ENCODE peak calls at places on chromosomes 3 and 15, in eight cellular contexts. R is NCI-H2081, N is skeletal muscle cell, T is NCI-H1105, L is A549, O is COLO829, D is memory B cell, K is non-pigmented ciliary epithelial cell. A is an unnamed sample.

GRCh38 chr3:10919636-10920035 is 72.9 kb upstream of the SLC6A1 start:
- DNase-seq in L (no peak), R (no peak), O (no peak), T (no peak), D (no peak), N (no peak), K (no peak), A (no peak)

GRCh38 chr15:99909914-99910313 is 176.7 kb upstream of the LYSMD4 start:
- DNase-seq in N (no peak), D (no peak), O (no peak), K (no peak), L (peak), T (no peak), R (no peak), A (peak)

GRCh38 chr15:23035964-23036566 is 3.3 kb downstream of the TUBGCP5 start:
- DNase-seq in D (peak), O (peak), N (peak), L (peak), K (no peak), R (peak), T (no peak), A (peak)

GRCh38 chr3:117526485-117527079 is 817.0 kb downstream of the TUSC7 start:
- DNase-seq in L (peak), O (peak), D (peak), K (no peak), T (peak), R (peak), N (no peak), A (peak)

GRCh38 chr3:167882057-167882667 is 146.6 kb downstream of the SERPINI1 start:
- DNase-seq in K (peak), L (peak), N (peak), R (peak), T (peak), D (peak), O (peak), A (peak)

GRCh38 chr15:89200182-89200581 is 21.2 kb downstream of the RLBP1 start:
- DNase-seq in D (no peak), R (no peak), K (no peak), T (no peak), O (no peak), L (no peak), N (no peak), A (peak)

GRCh38 chr3:197000211-197000610 is 29.4 kb downstream of the MELTF start:
- DNase-seq in O (no peak), L (no peak), K (no peak), D (no peak), N (no peak), T (no peak), R (no peak), A (no peak)

GRCh38 chr15:45276851-45277250 is 24.8 kb downstream of the SLC28A2 start:
- DNase-seq in K (no peak), N (no peak), R (peak), O (peak), L (peak), D (peak), T (peak), A (peak)

GRCh38 chr15:58065445-58066041 is at the start of gene ALDH1A2:
- DNase-seq in T (no peak), N (no peak), R (no peak), D (no peak), K (no peak), O (no peak), L (no peak), A (no peak)

GRCh38 chr15:69996842-69997478 is 100.8 kb downstream of the TLE3 start:
- DNase-seq in D (no peak), R (peak), N (no peak), K (no peak), L (no peak), T (peak), O (no peak), A (no peak)

GRCh38 chr3:100715176-100715575 is 5.9 kb downstream of the TFG start:
- DNase-seq in R (no peak), K (no peak), O (no peak), L (no peak), T (no peak), N (no peak), D (no peak), A (no peak)

GRCh38 chr15:75646944-75647364 is 758 bp upstream of the SNX33 start:
- DNase-seq in T (no peak), N (no peak), R (peak), D (no peak), L (no peak), K (no peak), O (no peak), A (no peak)

GRCh38 chr15:98363955-98364354 is 284.4 kb upstream of the IGF1R start:
- DNase-seq in R (no peak), O (no peak), L (no peak), T (no peak), K (no peak), N (no peak), D (no peak), A (no peak)

GRCh38 chr15:79170256-79170664 is 79.7 kb upstream of the RASGRF1 start:
- DNase-seq in L (peak), D (no peak), O (no peak), N (peak), K (no peak), T (no peak), R (no peak), A (no peak)

GRCh38 chr3:180875071-180875698 is 37.3 kb upstream of the FXR1 start:
- DNase-seq in N (no peak), T (no peak), K (no peak), O (no peak), D (no peak), R (no peak), L (no peak), A (no peak)

GRCh38 chr15:25372298-25372697 is 66.5 kb downstream of the UBE3A start:
- DNase-seq in T (no peak), N (peak), K (no peak), D (no peak), L (no peak), O (no peak), R (no peak), A (no peak)

GRCh38 chr15:100439566-100439965 is 89.2 kb downstream of the CERS3 start:
- DNase-seq in N (no peak), O (no peak), L (no peak), T (no peak), R (no peak), D (no peak), K (no peak), A (no peak)

GRCh38 chr3:122099255-122099654 is 44.1 kb downstream of the CD86 start:
- DNase-seq in K (no peak), R (no peak), T (no peak), N (no peak), L (no peak), O (no peak), D (no peak), A (no peak)

GRCh38 chr3:94671078-94671477 is 608.2 kb downstream of the NSUN3 start:
- DNase-seq in R (no peak), N (no peak), T (no peak), L (no peak), K (no peak), O (no peak), D (no peak), A (no peak)

GRCh38 chr3:132726341-132726823 is 4.2 kb upstream of the NPHP3 start:
- DNase-seq in O (peak), D (peak), R (peak), T (peak), L (peak), K (no peak), N (no peak), A (peak)

GRCh38 chr15:101773496-101774100 is 29.7 kb upstream of the OR4F6 start:
- DNase-seq in K (no peak), O (no peak), T (peak), R (peak), N (no peak), D (no peak), L (peak), A (peak)

GRCh38 chr15:96052572-96053038 is 277.9 kb upstream of the NR2F2 start:
- DNase-seq in O (no peak), D (no peak), L (no peak), N (no peak), R (no peak), T (no peak), K (no peak), A (no peak)

GRCh38 chr15:98668566-98669308 is 20.4 kb downstream of the IGF1R start:
- DNase-seq in N (no peak), T (no peak), L (no peak), R (no peak), K (no peak), D (no peak), O (no peak), A (no peak)

GRCh38 chr3:135325726-135326245 is 530.7 kb downstream of the EPHB1 start:
- DNase-seq in O (no peak), R (no peak), T (peak), D (no peak), K (no peak), L (no peak), N (no peak), A (no peak)

GRCh38 chr3:123832712-123833397 is 51.3 kb downstream of the MYLK start:
- DNase-seq in O (no peak), L (no peak), D (no peak), T (no peak), R (no peak), K (no peak), N (no peak), A (no peak)

GRCh38 chr3:191563722-191564121 is 102.8 kb downstream of the PYDC2 start:
- DNase-seq in O (no peak), K (no peak), R (no peak), N (no peak), D (no peak), T (no peak), L (no peak), A (no peak)

GRCh38 chr3:190825389-190826016 is 37.0 kb downstream of the GMNC start:
- DNase-seq in K (no peak), L (no peak), T (no peak), D (no peak), O (no peak), R (no peak), N (no peak), A (no peak)

GRCh38 chr3:80244390-80244789 is 476.6 kb upstream of the ROBO1 start:
- DNase-seq in L (no peak), O (no peak), N (peak), T (no peak), R (no peak), D (no peak), K (no peak), A (no peak)

GRCh38 chr15:31523027-31523654 is 196.5 kb downstream of the KLF13 start:
- DNase-seq in K (no peak), R (no peak), O (no peak), N (no peak), T (no peak), D (no peak), L (no peak), A (no peak)

GRCh38 chr3:46193436-46193835 is 14.7 kb downstream of the CCR1 start:
- DNase-seq in N (no peak), R (no peak), O (no peak), D (no peak), L (no peak), T (no peak), K (no peak), A (no peak)

GRCh38 chr15:49644364-49644794 is 23.5 kb downstream of the DTWD1 start:
- DNase-seq in D (no peak), K (no peak), T (no peak), R (no peak), N (no peak), L (no peak), O (no peak), A (no peak)

GRCh38 chr15:90790057-90790456 is 72.9 kb downstream of the BLM start:
- DNase-seq in R (no peak), T (no peak), K (no peak), O (no peak), D (no peak), N (no peak), L (no peak), A (no peak)

GRCh38 chr15:75731248-75732100 is 18.8 kb upstream of the CSPG4 start:
- DNase-seq in K (no peak), T (no peak), R (no peak), L (no peak), O (no peak), N (no peak), D (no peak), A (no peak)

GRCh38 chr15:61702224-61703120 is 357.8 kb downstream of the VPS13C start:
- DNase-seq in N (no peak), D (no peak), T (peak), R (peak), K (no peak), O (no peak), L (no peak), A (no peak)

GRCh38 chr3:48598323-48599076 is 3.4 kb upstream of the COL7A1 start:
- DNase-seq in O (peak), L (peak), T (no peak), K (peak), D (no peak), N (peak), R (no peak), A (no peak)

GRCh38 chr15:55518009-55518408 is 10.0 kb upstream of the DNAAF4 start:
- DNase-seq in K (no peak), D (no peak), O (no peak), R (no peak), N (no peak), T (no peak), L (no peak), A (no peak)